ENCODE peak calls at places on chromosomes 2 and 18, in eight cellular contexts. J is cardiac muscle cell, B is AG09319, S is choroid plexus epithelial cell, Q is astrocyte of the spinal cord, P is chondrocyte, R is neural crest cell, W is fibroblast of pulmonary artery. Y is an unnamed sample.

GRCh38 chr18:35142270-35142605 is 98.6 kb upstream of the ZNF397 start:
- DNase-seq in B (no peak), P (no peak), W (no peak), Q (no peak), R (no peak), J (no peak), S (no peak), Y (no peak)

GRCh38 chr18:55250729-55251128 is 291.5 kb upstream of the CCDC68 start:
- DNase-seq in Q (peak; percentile 47), S (peak; percentile 47), J (no peak), B (no peak), W (no peak), P (no peak), R (no peak), Y (no peak)

GRCh38 chr2:70974592-70974991 is 3.8 kb upstream of the ANKRD53 start:
- DNase-seq in B (no peak), P (no peak), W (no peak), J (no peak), S (no peak), R (no peak), Q (no peak), Y (no peak)

GRCh38 chr2:46749042-46749461 is 166.6 kb downstream of the MCFD2 start:
- DNase-seq in Q (peak; percentile 83), S (peak; percentile 90), J (no peak), P (no peak), W (peak; percentile 89), R (no peak), B (peak; percentile 49), Y (no peak)

GRCh38 chr2:3342324-3342723 is 35.3 kb downstream of the EIPR1 start:
- DNase-seq in R (no peak), J (no peak), B (no peak), P (no peak), S (no peak), W (no peak), Q (no peak), Y (no peak)

GRCh38 chr2:28780496-28780895 is 28.9 kb downstream of the PPP1CB start:
- DNase-seq in J (no peak), R (no peak), W (no peak), P (no peak), S (no peak), Q (no peak), B (no peak), Y (no peak)

GRCh38 chr2:3317871-3318270 is 59.7 kb downstream of the EIPR1 start:
- DNase-seq in R (no peak), J (no peak), W (no peak), Q (no peak), P (peak; percentile 88), B (no peak), S (no peak), Y (no peak)

GRCh38 chr2:134628453-134628852 is 90.3 kb downstream of the TMEM163 start:
- DNase-seq in B (no peak), J (no peak), W (no peak), S (no peak), P (no peak), R (no peak), Q (no peak), Y (no peak)

GRCh38 chr2:14903709-14904374 is 271.3 kb downstream of the LRATD1 start:
- DNase-seq in W (no peak), B (no peak), J (peak; percentile 53), Q (no peak), P (no peak), S (no peak), R (peak; percentile 25), Y (peak; percentile 70)

GRCh38 chr2:105962221-105962620 is 217.5 kb downstream of the NCK2 start:
- DNase-seq in P (no peak), Q (no peak), W (no peak), J (no peak), R (no peak), S (no peak), B (no peak), Y (no peak)

GRCh38 chr2:28516950-28517349 is 21.1 kb downstream of the PLB1 start:
- DNase-seq in W (no peak), S (no peak), P (no peak), Q (no peak), J (no peak), R (no peak), B (no peak), Y (no peak)

GRCh38 chr18:75198046-75198445 is 10.9 kb downstream of the PTGR3 start:
- DNase-seq in R (no peak), P (no peak), S (peak; percentile 42), J (no peak), B (no peak), W (peak; percentile 28), Q (peak; percentile 50), Y (no peak)

GRCh38 chr2:236634203-236634602 is 64.6 kb downstream of the ACKR3 start:
- DNase-seq in B (no peak), J (no peak), W (no peak), P (no peak), R (no peak), Q (no peak), S (no peak), Y (no peak)

GRCh38 chr2:240512666-240513535 is 44.9 kb downstream of the ANKMY1 start:
- DNase-seq in W (no peak), B (no peak), J (no peak), Q (no peak), R (no peak), S (no peak), P (no peak), Y (no peak)

GRCh38 chr2:143128681-143129580 is at the start of gene ARHGAP15:
- DNase-seq in W (no peak), P (no peak), B (no peak), R (no peak), S (no peak), J (no peak), Q (no peak), Y (no peak)

GRCh38 chr2:58339548-58340243 is 98.6 kb upstream of the FANCL start:
- DNase-seq in B (no peak), W (no peak), J (no peak), R (no peak), P (no peak), Q (no peak), S (no peak), Y (no peak)

GRCh38 chr18:45606007-45606406 is 9.3 kb upstream of the SLC14A2 start:
- DNase-seq in R (no peak), P (no peak), W (no peak), Q (no peak), B (no peak), S (no peak), J (no peak), Y (no peak)

GRCh38 chr2:231198291-231199173 is at the start of gene ARMC9:
- DNase-seq in J (peak; percentile 89), R (peak; percentile 74), S (peak; percentile 58), W (peak; percentile 57), P (no peak), B (no peak), Q (peak; percentile 63), Y (peak; percentile 76)
- TF ChIP-seq CTCF in J (no peak), R (no peak), S (no peak), W (no peak), P (no peak), B (no peak), Q (no peak), Y (peak; percentile 17)

DNA sequence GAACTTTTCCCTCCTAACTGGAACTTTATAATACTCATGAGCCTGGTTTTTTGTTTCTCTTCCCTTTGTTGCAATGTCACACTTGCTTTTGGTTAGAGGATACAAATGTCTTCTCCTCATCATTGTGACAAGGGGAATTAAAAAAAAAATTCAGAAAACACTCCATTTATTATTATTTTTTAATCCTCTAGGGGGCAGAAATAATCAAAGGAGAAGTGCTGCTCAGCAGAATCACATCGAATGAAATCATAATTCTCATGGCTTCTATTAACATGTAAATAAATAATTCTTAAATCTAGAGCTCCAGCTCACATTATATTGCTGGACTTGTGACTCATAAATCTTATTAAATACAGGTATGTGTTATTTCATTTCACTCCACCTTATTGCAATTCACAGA is 273.8 kb downstream of the TRIB2 start:
- DNase-seq in W (peak; percentile 30), J (no peak), Q (no peak), R (no peak), P (no peak), B (no peak), S (peak; percentile 12), Y (no peak)
- TF ChIP-seq CTCF in W (peak; percentile 41), J (peak; percentile 39), Q (no peak), R (peak; percentile 42), P (peak; percentile 67), B (peak; percentile 24), S (peak; percentile 39), Y (peak; percentile 24)

DNA sequence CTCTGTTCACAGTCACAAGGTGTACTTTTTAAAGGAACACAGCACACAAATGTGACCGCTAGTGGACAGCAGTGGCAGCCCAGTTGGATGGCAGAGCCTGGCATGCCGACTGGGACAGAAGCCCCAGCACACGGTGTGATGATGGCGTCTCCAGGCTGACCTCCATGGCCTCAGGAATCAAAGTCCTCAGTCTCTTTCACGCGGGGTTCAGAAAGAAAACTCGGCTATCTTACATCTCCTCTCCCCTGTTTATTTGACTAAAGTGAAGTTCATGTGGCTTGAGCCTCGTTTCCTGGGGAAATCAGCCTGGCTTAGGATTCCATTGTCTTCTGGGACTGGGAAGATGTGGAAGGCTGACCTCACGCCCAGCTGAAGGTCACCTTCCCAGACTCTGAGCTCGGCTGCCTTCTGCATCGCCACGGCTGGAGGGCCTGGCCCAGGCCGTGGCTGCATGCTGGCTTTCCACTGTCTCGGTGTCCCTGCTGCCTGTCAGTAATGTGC is 56.1 kb downstream of the ASAP2 start:
- DNase-seq in S (peak; percentile 28), W (peak; percentile 69), B (no peak), J (peak; percentile 77), P (no peak), R (no peak), Q (no peak), Y (no peak)
- TF ChIP-seq CTCF in S (no peak), W (no peak), B (no peak), J (no peak), P (no peak), R (no peak), Q (no peak), Y (no peak)

GRCh38 chr2:215794829-215795546 is 218.4 kb downstream of the MREG start:
- DNase-seq in S (peak; percentile 75), Q (peak; percentile 50), B (no peak), J (peak; percentile 47), W (peak; percentile 41), P (no peak), R (no peak), Y (peak; percentile 12)
- TF ChIP-seq CTCF in S (peak; percentile 52), Q (peak; percentile 15), B (no peak), J (peak; percentile 32), W (no peak), P (peak; percentile 58), R (no peak), Y (no peak)

DNA sequence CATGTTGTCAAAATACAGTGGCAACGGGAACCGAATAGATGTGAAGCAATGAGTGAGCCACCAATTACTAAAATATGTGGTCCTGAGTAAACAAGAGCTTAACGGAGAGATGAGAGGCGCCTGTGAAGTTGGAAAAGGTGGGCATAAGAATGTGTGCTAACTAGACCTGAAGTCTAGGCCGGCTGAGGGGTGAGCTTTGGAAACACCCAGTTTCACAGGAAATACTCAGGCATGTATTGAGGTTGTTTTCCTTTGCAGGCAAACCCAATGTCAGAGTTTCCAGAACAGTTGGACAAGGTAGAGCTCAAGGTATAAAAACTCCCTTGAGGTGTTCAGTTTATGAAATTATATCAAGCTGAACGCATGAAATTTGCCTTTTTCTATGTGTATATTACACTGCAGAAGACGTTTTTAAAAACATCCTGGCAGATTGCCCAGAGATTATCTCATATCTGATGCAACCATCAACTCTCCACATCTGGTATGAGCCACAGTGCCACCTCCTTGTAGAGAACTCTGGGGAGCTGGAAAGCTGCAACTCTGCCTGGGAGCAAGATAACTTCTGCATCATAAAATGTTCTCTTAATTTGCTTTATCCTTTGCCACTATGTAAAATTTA is 3.9 kb upstream of the WDSUB1 start:
- DNase-seq in Q (peak; percentile 91), J (no peak), S (peak; percentile 97), R (no peak), P (no peak), B (peak; percentile 83), W (peak; percentile 56), Y (no peak)
- TF ChIP-seq CTCF in Q (no peak), J (no peak), S (peak; percentile 51), R (no peak), P (peak; percentile 51), B (peak; percentile 22), W (no peak), Y (no peak)

Y was measured in endothelial cell.